ENCODE peak calls at places on chromosomes 5 and 9, in five cellular contexts. One of them, this sample, is unnamed.

GRCh38 chr5:143582869-143583268 is 179.4 kb upstream of the NR3C1 start:
- DNase-seq in T-cell: no peak
- DNase-seq in HFFc6: no peak
- DNase-seq in neural progenitor cell: no peak
- DNase-seq in GM12865: no peak
- DNase-seq in this sample: no peak

GRCh38 chr5:60820593-60821487 is 23.2 kb downstream of the ELOVL7 start:
- DNase-seq in T-cell: no peak
- DNase-seq in HFFc6: no peak
- DNase-seq in neural progenitor cell: no peak
- DNase-seq in GM12865: no peak
- DNase-seq in this sample: no peak

GRCh38 chr5:175617447-175617846 is 40.4 kb upstream of the HRH2 start:
- DNase-seq in neural progenitor cell: no peak
- DNase-seq in HFFc6: no peak
- DNase-seq in GM12865: no peak
- DNase-seq in T-cell: no peak
- DNase-seq in this sample: no peak

GRCh38 chr5:80181618-80182211 is 74.1 kb downstream of the SERINC5 start:
- DNase-seq in HFFc6: no peak
- DNase-seq in neural progenitor cell: no peak
- DNase-seq in T-cell: peak; percentile 43
- DNase-seq in GM12865: no peak
- DNase-seq in this sample: no peak

GRCh38 chr5:124411089-124411488 is 335.4 kb downstream of the ZNF608 start:
- DNase-seq in T-cell: no peak
- DNase-seq in GM12865: peak; percentile 50
- DNase-seq in neural progenitor cell: no peak
- DNase-seq in HFFc6: no peak
- DNase-seq in this sample: no peak

GRCh38 chr5:35161637-35162248 is 68.5 kb downstream of the PRLR start:
- DNase-seq in T-cell: no peak
- DNase-seq in neural progenitor cell: no peak
- DNase-seq in GM12865: no peak
- DNase-seq in HFFc6: no peak
- DNase-seq in this sample: no peak

GRCh38 chr5:61686491-61687257 is 354.6 kb downstream of the ZSWIM6 start:
- DNase-seq in HFFc6: no peak
- DNase-seq in neural progenitor cell: no peak
- DNase-seq in GM12865: no peak
- DNase-seq in T-cell: no peak
- DNase-seq in this sample: no peak

GRCh38 chr9:87816041-87816440 is 66.6 kb upstream of the SPATA31E1 start:
- DNase-seq in neural progenitor cell: no peak
- DNase-seq in HFFc6: no peak
- DNase-seq in T-cell: no peak
- DNase-seq in GM12865: no peak
- DNase-seq in this sample: no peak

GRCh38 chr5:36998578-36998977 is 122.0 kb downstream of the NIPBL start:
- DNase-seq in GM12865: no peak
- DNase-seq in T-cell: no peak
- DNase-seq in HFFc6: no peak
- DNase-seq in neural progenitor cell: no peak
- DNase-seq in this sample: peak; percentile 13

GRCh38 chr9:89676281-89676680 is 71.5 kb downstream of the GADD45G start:
- DNase-seq in GM12865: no peak
- DNase-seq in neural progenitor cell: no peak
- DNase-seq in T-cell: no peak
- DNase-seq in HFFc6: no peak
- DNase-seq in this sample: no peak

GRCh38 chr9:123225995-123226394 is 42.4 kb downstream of the STRBP start:
- DNase-seq in HFFc6: no peak
- DNase-seq in neural progenitor cell: no peak
- DNase-seq in GM12865: peak; percentile 17
- DNase-seq in T-cell: no peak
- DNase-seq in this sample: no peak

GRCh38 chr9:99749641-99750040 is 72.0 kb upstream of the NR4A3 start:
- DNase-seq in HFFc6: no peak
- DNase-seq in GM12865: no peak
- DNase-seq in T-cell: no peak
- DNase-seq in neural progenitor cell: no peak
- DNase-seq in this sample: no peak

GRCh38 chr5:79241535-79241979 is 5.6 kb downstream of the JMY start:
- DNase-seq in GM12865: no peak
- DNase-seq in T-cell: no peak
- DNase-seq in HFFc6: no peak
- DNase-seq in neural progenitor cell: no peak
- DNase-seq in this sample: no peak

GRCh38 chr9:83299556-83299955 is 236.6 kb upstream of the RASEF start:
- DNase-seq in T-cell: no peak
- DNase-seq in HFFc6: peak; percentile 90
- DNase-seq in GM12865: no peak
- DNase-seq in neural progenitor cell: peak; percentile 4
- DNase-seq in this sample: no peak

GRCh38 chr9:81772144-81772543 is 82.8 kb upstream of the TLE1 start:
- DNase-seq in GM12865: no peak
- DNase-seq in neural progenitor cell: no peak
- DNase-seq in HFFc6: peak; percentile 10
- DNase-seq in T-cell: no peak
- DNase-seq in this sample: no peak

GRCh38 chr5:108747111-108748009 is at the start of gene FER:
- DNase-seq in GM12865: peak; percentile 83
- DNase-seq in HFFc6: peak; percentile 67
- DNase-seq in neural progenitor cell: peak; percentile 18
- DNase-seq in T-cell: peak; percentile 55
- DNase-seq in this sample: peak; percentile 38

GRCh38 chr5:10660135-10660534 is 96.3 kb downstream of the ANKRD33B start:
- DNase-seq in neural progenitor cell: no peak
- DNase-seq in GM12865: no peak
- DNase-seq in T-cell: no peak
- DNase-seq in HFFc6: no peak
- DNase-seq in this sample: no peak

GRCh38 chr5:149274964-149275363 is 3.3 kb downstream of the AFAP1L1 start:
- DNase-seq in T-cell: no peak
- DNase-seq in neural progenitor cell: no peak
- DNase-seq in HFFc6: peak; percentile 55
- DNase-seq in GM12865: no peak
- DNase-seq in this sample: no peak

GRCh38 chr9:68493953-68494541 is 46.6 kb downstream of the TMEM252 start:
- DNase-seq in GM12865: no peak
- DNase-seq in T-cell: no peak
- DNase-seq in HFFc6: no peak
- DNase-seq in neural progenitor cell: no peak
- DNase-seq in this sample: no peak

GRCh38 chr5:67149933-67150523 is 46.6 kb downstream of the CD180 start:
- DNase-seq in HFFc6: peak; percentile 31
- DNase-seq in T-cell: no peak
- DNase-seq in neural progenitor cell: no peak
- DNase-seq in GM12865: no peak
- DNase-seq in this sample: no peak

GRCh38 chr5:35773936-35774335 is 82.8 kb upstream of the IL7R start:
- DNase-seq in GM12865: no peak
- DNase-seq in HFFc6: peak; percentile 45
- DNase-seq in neural progenitor cell: no peak
- DNase-seq in T-cell: no peak
- DNase-seq in this sample: no peak